ENCODE peak calls at places on chromosome 5, in eight cellular contexts. One of them, this sample, is unnamed.

GRCh38 chr5:172245823-172246222 is 37.7 kb downstream of the UBTD2 start:
- DNase-seq in HCT116: no peak
- DNase-seq in HepG2: no peak
- DNase-seq in SK-N-SH: peak; percentile 42
- DNase-seq in endothelial cell of umbilical vein: no peak
- DNase-seq in A549: no peak
- DNase-seq in K562: no peak
- DNase-seq in H1: no peak
- DNase-seq in this sample: no peak

GRCh38 chr5:59724482-59725392 is 168.8 kb downstream of the PDE4D start:
- DNase-seq in HepG2: peak; percentile 15
- DNase-seq in HCT116: peak; percentile 12
- DNase-seq in H1: peak; percentile 63
- DNase-seq in endothelial cell of umbilical vein: peak; percentile 39
- DNase-seq in SK-N-SH: peak; percentile 41
- DNase-seq in A549: peak; percentile 66
- DNase-seq in K562: peak; percentile 39
- DNase-seq in this sample: peak; percentile 59

GRCh38 chr5:1723957-1724821 is 75.4 kb downstream of the MRPL36 start:
- DNase-seq in A549: no peak
- DNase-seq in K562: no peak
- DNase-seq in HCT116: no peak
- DNase-seq in H1: peak; percentile 33
- DNase-seq in SK-N-SH: no peak
- DNase-seq in HepG2: no peak
- DNase-seq in endothelial cell of umbilical vein: no peak
- DNase-seq in this sample: no peak

GRCh38 chr5:173053041-173053440 is 3.1 kb upstream of the CREBRF start:
- DNase-seq in HCT116: no peak
- DNase-seq in HepG2: no peak
- DNase-seq in H1: no peak
- DNase-seq in endothelial cell of umbilical vein: peak; percentile 71
- DNase-seq in SK-N-SH: no peak
- DNase-seq in A549: no peak
- DNase-seq in K562: no peak
- DNase-seq in this sample: no peak

GRCh38 chr5:43553381-43553780 is 3.5 kb downstream of the PAIP1 start:
- DNase-seq in H1: no peak
- DNase-seq in A549: no peak
- DNase-seq in endothelial cell of umbilical vein: no peak
- DNase-seq in K562: no peak
- DNase-seq in SK-N-SH: no peak
- DNase-seq in HCT116: no peak
- DNase-seq in HepG2: no peak
- DNase-seq in this sample: no peak

GRCh38 chr5:103010120-103010666 is 109.7 kb downstream of the GIN1 start:
- DNase-seq in K562: no peak
- DNase-seq in A549: no peak
- DNase-seq in endothelial cell of umbilical vein: no peak
- DNase-seq in SK-N-SH: no peak
- DNase-seq in HCT116: no peak
- DNase-seq in H1: no peak
- DNase-seq in HepG2: no peak
- DNase-seq in this sample: no peak

GRCh38 chr5:42840279-42840678 is 28.6 kb upstream of the SELENOP start:
- DNase-seq in HepG2: peak; percentile 38
- DNase-seq in endothelial cell of umbilical vein: no peak
- DNase-seq in HCT116: no peak
- DNase-seq in A549: no peak
- DNase-seq in SK-N-SH: no peak
- DNase-seq in K562: no peak
- DNase-seq in H1: no peak
- DNase-seq in this sample: peak; percentile 71

GRCh38 chr5:99037668-99038067 is 108.9 kb upstream of the CHD1 start:
- DNase-seq in HepG2: peak; percentile 45
- DNase-seq in endothelial cell of umbilical vein: no peak
- DNase-seq in SK-N-SH: no peak
- DNase-seq in HCT116: no peak
- DNase-seq in H1: no peak
- DNase-seq in K562: peak; percentile 40
- DNase-seq in A549: no peak
- DNase-seq in this sample: peak; percentile 25

GRCh38 chr5:136033244-136033643 is 4.5 kb downstream of the TGFBI start:
- DNase-seq in HCT116: no peak
- DNase-seq in H1: no peak
- DNase-seq in K562: no peak
- DNase-seq in SK-N-SH: no peak
- DNase-seq in A549: no peak
- DNase-seq in endothelial cell of umbilical vein: no peak
- DNase-seq in HepG2: no peak
- DNase-seq in this sample: no peak

GRCh38 chr5:3197237-3197636 is 398.4 kb upstream of the IRX1 start:
- DNase-seq in K562: no peak
- DNase-seq in HCT116: no peak
- DNase-seq in HepG2: no peak
- DNase-seq in SK-N-SH: no peak
- DNase-seq in H1: no peak
- DNase-seq in A549: no peak
- DNase-seq in endothelial cell of umbilical vein: no peak
- DNase-seq in this sample: no peak

GRCh38 chr5:141508808-141509611 is 20.1 kb downstream of the PCDHGC5 start:
- DNase-seq in HCT116: no peak
- DNase-seq in K562: no peak
- DNase-seq in endothelial cell of umbilical vein: peak; percentile 73
- DNase-seq in SK-N-SH: peak; percentile 90
- DNase-seq in A549: no peak
- DNase-seq in H1: no peak
- DNase-seq in HepG2: peak; percentile 5
- DNase-seq in this sample: peak; percentile 89

GRCh38 chr5:137621861-137622823 is 113.7 kb downstream of the KLHL3 start:
- DNase-seq in H1: no peak
- DNase-seq in K562: no peak
- DNase-seq in endothelial cell of umbilical vein: no peak
- DNase-seq in HCT116: no peak
- DNase-seq in HepG2: no peak
- DNase-seq in A549: no peak
- DNase-seq in SK-N-SH: no peak
- DNase-seq in this sample: no peak

GRCh38 chr5:109688647-109688998 is 1.1 kb upstream of the MAN2A1 start:
- DNase-seq in endothelial cell of umbilical vein: no peak
- DNase-seq in A549: no peak
- DNase-seq in K562: peak; percentile 75
- DNase-seq in H1: peak; percentile 55
- DNase-seq in HCT116: peak; percentile 48
- DNase-seq in SK-N-SH: no peak
- DNase-seq in HepG2: peak; percentile 74
- DNase-seq in this sample: peak; percentile 76

GRCh38 chr5:135097390-135097789 is 63.4 kb upstream of the PITX1 start:
- DNase-seq in A549: no peak
- DNase-seq in HCT116: no peak
- DNase-seq in endothelial cell of umbilical vein: no peak
- DNase-seq in H1: no peak
- DNase-seq in K562: no peak
- DNase-seq in HepG2: no peak
- DNase-seq in SK-N-SH: no peak
- DNase-seq in this sample: no peak

GRCh38 chr5:58019614-58020013 is 440.3 kb downstream of the PLK2 start:
- DNase-seq in HCT116: no peak
- DNase-seq in HepG2: no peak
- DNase-seq in SK-N-SH: no peak
- DNase-seq in H1: no peak
- DNase-seq in endothelial cell of umbilical vein: peak; percentile 93
- DNase-seq in K562: peak; percentile 8
- DNase-seq in A549: peak; percentile 43
- DNase-seq in this sample: no peak

GRCh38 chr5:89723907-89724306 is 685.6 kb downstream of the CETN3 start:
- DNase-seq in HCT116: no peak
- DNase-seq in HepG2: no peak
- DNase-seq in endothelial cell of umbilical vein: no peak
- DNase-seq in K562: no peak
- DNase-seq in SK-N-SH: no peak
- DNase-seq in H1: no peak
- DNase-seq in A549: no peak
- DNase-seq in this sample: no peak

GRCh38 chr5:62477801-62478200 is 65.2 kb downstream of the IPO11 start:
- DNase-seq in H1: no peak
- DNase-seq in A549: no peak
- DNase-seq in K562: no peak
- DNase-seq in HepG2: no peak
- DNase-seq in SK-N-SH: no peak
- DNase-seq in HCT116: no peak
- DNase-seq in endothelial cell of umbilical vein: no peak
- DNase-seq in this sample: no peak

DNA sequence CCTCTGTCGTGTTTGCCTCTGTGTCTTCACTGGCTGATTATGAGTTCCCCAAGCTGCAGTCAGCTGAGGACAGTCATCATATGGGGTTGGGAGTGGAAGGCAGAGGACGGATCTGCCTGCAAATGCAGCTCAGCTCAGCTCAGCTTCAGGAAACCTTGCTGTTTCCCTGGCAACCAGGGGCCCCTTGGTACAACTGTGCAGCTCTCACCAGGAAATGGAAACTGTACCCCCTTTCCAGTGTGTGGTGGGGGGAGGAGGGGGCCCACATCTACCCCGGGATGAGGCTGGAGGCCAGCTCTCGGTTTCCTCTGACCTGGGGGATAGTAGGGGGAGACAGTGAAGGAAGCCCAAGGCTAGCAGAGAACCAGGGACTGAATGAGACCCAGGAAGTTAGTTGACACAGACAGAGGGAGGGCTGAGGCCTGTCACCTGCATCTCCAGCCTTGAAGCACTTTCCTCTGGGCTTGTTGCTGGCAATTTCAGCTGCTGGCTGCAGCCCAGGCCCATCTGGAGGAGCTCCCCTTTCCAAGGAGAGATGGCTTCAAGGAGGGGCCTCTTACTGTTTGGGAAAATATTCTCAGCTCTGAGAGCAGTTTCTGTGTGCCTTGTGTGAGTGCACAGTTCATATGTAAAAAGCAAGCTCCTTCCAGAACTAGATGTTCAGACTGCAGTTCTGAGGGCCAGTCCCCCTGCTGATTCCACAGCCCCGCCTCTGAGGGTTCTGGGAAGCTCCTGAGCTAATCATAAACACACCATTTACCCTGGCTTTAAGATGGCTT is 6.9 kb downstream of the ANXA6 start:
- DNase-seq in endothelial cell of umbilical vein: peak; percentile 38
- DNase-seq in K562: no peak
- DNase-seq in SK-N-SH: peak; percentile 42
- DNase-seq in A549: no peak
- DNase-seq in H1: no peak
- DNase-seq in HepG2: no peak
- DNase-seq in HCT116: no peak
- DNase-seq in this sample: peak; percentile 97
- TF ChIP-seq MAX in endothelial cell of umbilical vein: no peak
- TF ChIP-seq MAX in K562: no peak
- TF ChIP-seq MAX in SK-N-SH: no peak
- TF ChIP-seq MAX in A549: no peak
- TF ChIP-seq MAX in H1: no peak
- TF ChIP-seq MAX in HepG2: no peak
- TF ChIP-seq MAX in HCT116: no peak
- TF ChIP-seq MAX in this sample: no peak

DNA sequence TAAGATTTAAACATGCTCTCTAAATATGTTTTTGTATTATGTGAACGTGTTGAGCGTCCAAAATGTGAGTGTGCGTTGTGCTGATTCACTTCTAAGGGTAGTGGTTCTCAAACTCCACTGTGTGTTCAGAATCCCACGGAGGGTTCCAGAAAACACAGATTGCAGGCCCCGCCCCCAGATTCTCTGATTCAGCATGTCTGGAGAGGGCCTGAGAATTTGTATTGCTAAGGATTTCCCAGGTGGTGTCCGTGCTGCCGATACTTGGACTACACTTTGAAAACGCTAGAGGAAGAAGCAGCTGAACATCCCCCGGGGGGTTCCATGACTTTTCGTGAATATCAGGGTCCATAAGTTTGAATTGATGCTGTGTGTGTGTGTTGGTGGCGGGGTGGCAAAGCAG is 1043.2 kb upstream of the WWC1 start:
- DNase-seq in SK-N-SH: no peak
- DNase-seq in HCT116: no peak
- DNase-seq in endothelial cell of umbilical vein: no peak
- DNase-seq in K562: no peak
- DNase-seq in H1: no peak
- DNase-seq in HepG2: no peak
- DNase-seq in A549: no peak
- DNase-seq in this sample: no peak
- H3K4me3 ChIP-seq in SK-N-SH: no peak overlapping the region
- H3K4me3 ChIP-seq in HCT116: no peak overlapping the region
- H3K4me3 ChIP-seq in endothelial cell of umbilical vein: no peak overlapping the region
- H3K4me3 ChIP-seq in K562: no peak overlapping the region
- H3K4me3 ChIP-seq in H1: no peak overlapping the region
- H3K4me3 ChIP-seq in HepG2: no peak overlapping the region
- H3K4me3 ChIP-seq in A549: no peak overlapping the region
- H3K4me3 ChIP-seq in this sample: no peak overlapping the region

DNA sequence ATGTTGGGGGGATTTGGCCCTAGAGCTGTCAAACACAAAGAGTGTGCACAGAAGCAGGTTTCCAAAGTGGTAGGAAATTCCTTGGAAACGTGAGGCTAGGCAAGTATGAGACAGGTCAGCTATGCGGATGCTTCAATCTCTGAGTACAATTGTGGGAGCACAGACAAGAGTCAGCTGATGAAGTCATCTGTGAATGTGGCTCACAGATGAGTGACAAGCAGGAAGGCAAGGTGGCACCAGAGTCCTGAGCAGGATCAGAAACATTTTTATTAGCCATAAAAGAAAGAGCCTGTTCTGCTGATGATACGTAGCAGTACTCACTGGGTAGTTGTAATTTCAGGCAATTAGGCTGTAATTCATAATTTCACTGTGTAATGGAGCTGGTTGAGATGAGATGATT is 117.0 kb downstream of the DCP2 start:
- DNase-seq in SK-N-SH: no peak
- DNase-seq in H1: no peak
- DNase-seq in HCT116: no peak
- DNase-seq in A549: no peak
- DNase-seq in K562: no peak
- DNase-seq in HepG2: no peak
- DNase-seq in endothelial cell of umbilical vein: no peak
- DNase-seq in this sample: no peak
- TF ChIP-seq MAX in SK-N-SH: no peak
- TF ChIP-seq MAX in H1: no peak
- TF ChIP-seq MAX in HCT116: no peak
- TF ChIP-seq MAX in A549: no peak
- TF ChIP-seq MAX in K562: no peak
- TF ChIP-seq MAX in HepG2: no peak
- TF ChIP-seq MAX in endothelial cell of umbilical vein: no peak
- TF ChIP-seq MAX in this sample: no peak

DNA sequence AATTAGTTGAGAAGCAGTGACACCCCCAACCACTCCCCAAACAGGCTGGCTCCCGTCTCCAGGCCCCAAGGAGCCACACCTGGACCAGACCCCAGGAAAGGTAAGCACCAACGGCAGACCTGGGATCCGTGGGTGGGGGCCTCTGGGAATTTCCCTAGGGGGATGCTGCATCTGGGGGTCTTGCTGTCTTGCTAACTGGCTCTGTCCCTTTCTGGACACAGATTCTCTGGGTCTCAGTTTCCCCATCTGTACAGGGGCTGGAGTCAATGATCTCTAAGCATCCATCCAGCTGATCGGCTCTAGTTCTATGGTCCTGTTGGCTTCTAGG is 27.9 kb upstream of the IL17B start:
- DNase-seq in K562: no peak
- DNase-seq in HepG2: no peak
- DNase-seq in A549: no peak
- DNase-seq in endothelial cell of umbilical vein: no peak
- DNase-seq in SK-N-SH: no peak
- DNase-seq in H1: no peak
- DNase-seq in HCT116: no peak
- DNase-seq in this sample: no peak
- H3K4me3 ChIP-seq in K562: no peak overlapping the region
- H3K4me3 ChIP-seq in HepG2: no peak overlapping the region
- H3K4me3 ChIP-seq in A549: no peak overlapping the region
- H3K4me3 ChIP-seq in endothelial cell of umbilical vein: no peak overlapping the region
- H3K4me3 ChIP-seq in SK-N-SH: peak overlapping the region; percentile 53
- H3K4me3 ChIP-seq in H1: no peak overlapping the region
- H3K4me3 ChIP-seq in HCT116: no peak overlapping the region
- H3K4me3 ChIP-seq in this sample: no peak overlapping the region

This sample was measured in NB4.